ENCODE peak calls at places on chromosome 15, in five cellular contexts. C, F, G, Q and T are unnamed samples.

GRCh38 chr15:90225504-90226234 is 8.1 kb downstream of the CIB1 start:
- DNase-seq in C (no peak), F (no peak), G (no peak), Q (no peak), T (no peak)

GRCh38 chr15:64950888-64951287 is 38.8 kb downstream of the SPG21 start:
- DNase-seq in C (no peak), F (peak), G (no peak), Q (no peak), T (no peak)

GRCh38 chr15:69531302-69532027 is 78.8 kb downstream of the RPLP1 start:
- DNase-seq in C (no peak), F (no peak), G (no peak), Q (no peak), T (no peak)

GRCh38 chr15:69991493-69991892 is 106.2 kb downstream of the TLE3 start:
- DNase-seq in C (no peak), F (no peak), G (no peak), Q (no peak), T (no peak)

GRCh38 chr15:47932829-47933696 is 187.7 kb upstream of the SLC24A5 start:
- DNase-seq in C (no peak), F (no peak), G (no peak), Q (no peak), T (no peak)

GRCh38 chr15:99174567-99174966 is 69.7 kb downstream of the SYNM start:
- DNase-seq in C (no peak), F (no peak), G (no peak), Q (no peak), T (no peak)

GRCh38 chr15:81407679-81408078 is 33.7 kb upstream of the TMC3 start:
- DNase-seq in C (no peak), F (no peak), G (no peak), Q (no peak), T (no peak)

GRCh38 chr15:63338170-63338569 is 43.5 kb downstream of the CA12 start:
- DNase-seq in C (no peak), F (no peak), G (no peak), Q (no peak), T (no peak)

GRCh38 chr15:82298520-82298919 is 35.9 kb downstream of the SAXO2 start:
- DNase-seq in C (no peak), F (no peak), G (no peak), Q (no peak), T (no peak)

GRCh38 chr15:68285243-68285980 is 7.9 kb downstream of the FEM1B start:
- DNase-seq in C (no peak), F (no peak), G (no peak), Q (no peak), T (peak)

GRCh38 chr15:84789762-84790161 is 27.4 kb upstream of the ALPK3 start:
- DNase-seq in C (no peak), F (no peak), G (no peak), Q (peak), T (no peak)

GRCh38 chr15:77370580-77370979 is 49.3 kb downstream of the PEAK1 start:
- DNase-seq in C (no peak), F (no peak), G (no peak), Q (no peak), T (no peak)

GRCh38 chr15:38864827-38865604 is 300.4 kb upstream of the RASGRP1 start:
- DNase-seq in C (no peak), F (no peak), G (no peak), Q (no peak), T (no peak)

GRCh38 chr15:100780208-100780800 is 99.3 kb upstream of the ALDH1A3 start:
- DNase-seq in C (no peak), F (no peak), G (no peak), Q (no peak), T (no peak)

GRCh38 chr15:83248151-83248851 is 36.2 kb downstream of the BNC1 start:
- DNase-seq in C (peak), F (peak), G (peak), Q (peak), T (peak)

GRCh38 chr15:91302588-91303439 is 202.8 kb downstream of the SV2B start:
- DNase-seq in C (peak), F (peak), G (peak), Q (peak), T (peak)

GRCh38 chr15:55873024-55873745 is 120.2 kb downstream of the NEDD4 start:
- DNase-seq in C (no peak), F (no peak), G (peak), Q (no peak), T (no peak)

GRCh38 chr15:49751191-49751590 is 130.3 kb downstream of the DTWD1 start:
- DNase-seq in C (no peak), F (no peak), G (no peak), Q (no peak), T (no peak)

GRCh38 chr15:100592898-100593297 is 9.1 kb downstream of the LINS1 start:
- DNase-seq in C (no peak), F (no peak), G (no peak), Q (no peak), T (no peak)

GRCh38 chr15:68806220-68807105 is 14.2 kb downstream of the ANP32A start:
- DNase-seq in C (no peak), F (no peak), G (peak), Q (no peak), T (no peak)

GRCh38 chr15:79208179-79208578 is 74.3 kb upstream of the ANKRD34C start:
- DNase-seq in C (no peak), F (peak), G (no peak), Q (no peak), T (no peak)

GRCh38 chr15:67765706-67766105 is 59.6 kb upstream of the SKOR1 start:
- DNase-seq in C (no peak), F (no peak), G (no peak), Q (no peak), T (no peak)

GRCh38 chr15:82124331-82125263 is 78.8 kb upstream of the MEX3B start:
- DNase-seq in C (no peak), F (no peak), G (no peak), Q (no peak), T (no peak)

GRCh38 chr15:93997071-93997658 is 234.2 kb upstream of the MCTP2 start:
- DNase-seq in C (no peak), F (peak), G (peak), Q (no peak), T (peak)
- TF ChIP-seq REST in C (no peak), F (no peak), G (no peak), Q (no peak), T (no peak)

GRCh38 chr15:74545776-74546656 is 5.0 kb downstream of the ARID3B start:
- DNase-seq in C (peak), F (peak), G (peak), Q (peak), T (peak)

GRCh38 chr15:74543583-74543982 is 2.6 kb downstream of the ARID3B start:
- DNase-seq in C (no peak), F (no peak), G (no peak), Q (no peak), T (no peak)

GRCh38 chr15:74545061-74545460 is 4.0 kb downstream of the ARID3B start:
- DNase-seq in C (no peak), F (no peak), G (no peak), Q (no peak), T (no peak)

GRCh38 chr15:74552761-74553441 is 11.9 kb downstream of the ARID3B start:
- DNase-seq in C (no peak), F (no peak), G (no peak), Q (no peak), T (no peak)

GRCh38 chr15:74548236-74548635 is 7.2 kb downstream of the ARID3B start:
- DNase-seq in C (no peak), F (no peak), G (no peak), Q (no peak), T (no peak)
- TF ChIP-seq RFX5 in C (no peak), F (no peak), G (no peak), Q (no peak), T (no peak)

DNA sequence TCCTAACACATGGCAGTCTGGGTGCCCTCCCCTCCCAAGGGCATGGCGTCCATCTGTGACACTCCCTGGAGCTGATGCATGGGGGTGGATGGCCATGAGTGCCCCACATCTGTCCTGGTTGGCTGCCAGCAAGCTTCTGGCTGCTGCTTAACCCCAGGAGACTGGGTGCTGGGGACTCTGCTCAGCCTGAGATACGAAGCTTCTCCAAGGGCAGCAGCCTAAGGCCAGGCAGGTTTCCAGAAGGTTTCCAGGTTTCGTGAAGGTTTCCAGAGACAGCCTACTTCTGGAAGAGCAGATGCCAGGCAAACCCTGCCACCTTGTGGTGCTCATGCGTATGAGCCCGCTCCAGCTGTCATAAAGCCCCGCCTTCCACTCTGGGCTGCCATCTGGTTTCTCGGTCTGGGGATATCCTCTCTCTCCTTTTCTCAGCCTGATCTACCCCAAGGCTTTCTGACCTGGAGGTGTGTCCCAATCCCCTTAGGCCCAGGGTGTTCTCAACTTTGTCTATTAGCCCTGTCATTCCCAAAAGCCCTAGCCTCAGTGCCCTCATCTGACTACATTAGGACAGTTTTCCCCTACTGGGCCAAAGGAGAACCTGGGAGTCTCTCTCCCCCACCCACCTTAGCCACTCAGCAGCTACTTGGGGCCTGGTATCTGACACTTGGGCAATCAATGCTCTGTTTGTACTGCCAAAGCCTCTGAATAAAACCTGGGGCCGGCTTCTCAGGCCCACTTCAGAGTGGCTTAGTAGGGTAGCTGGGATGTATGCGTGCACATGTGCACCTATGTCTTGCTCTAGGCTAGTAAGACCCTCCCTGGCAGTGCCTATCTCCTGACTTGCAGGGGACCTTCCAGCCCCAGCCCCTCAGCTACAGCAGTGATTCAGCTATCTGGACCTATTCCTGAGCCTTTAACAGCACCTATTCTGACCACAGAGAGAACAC is 12.0 kb downstream of the MRPL46 start:
- DNase-seq in C (peak), F (peak), G (peak), Q (no peak), T (peak)
- TF ChIP-seq REST in C (no peak), F (no peak), G (no peak), Q (no peak), T (no peak)

GRCh38 chr15:43194775-43195174 is 9.6 kb downstream of the CCNDBP1 start:
- DNase-seq in C (no peak), F (no peak), G (no peak), Q (no peak), T (no peak)
- TF ChIP-seq RFX5 in C (no peak), F (no peak), G (no peak), Q (no peak), T (no peak)

GRCh38 chr15:28935316-28935715 is 49.5 kb downstream of the APBA2 start:
- DNase-seq in C (peak), F (no peak), G (no peak), Q (no peak), T (peak)
- TF ChIP-seq REST in C (no peak), F (no peak), G (no peak), Q (no peak), T (no peak)